ENCODE peak calls at places on chromosomes 16 and 17, in nine cellular contexts. H is progenitor cell of endocrine pancreas, M is psoas muscle, Z is testis, P is AG04449, O is neural progenitor cell, A is thoracic aorta, T is IMR-90, U is A549. G is an unnamed sample.

GRCh38 chr17:69555056-69555455 is 140.6 kb downstream of the MAP2K6 start:
- DNase-seq in H (no peak), M (no peak), Z (no peak), P (no peak), O (no peak), A (no peak), T (no peak), U (no peak), G (no peak)

GRCh38 chr16:11498683-11499082 is 88.0 kb downstream of the LITAF start:
- DNase-seq in H (no peak), M (no peak), Z (no peak), P (no peak), O (no peak), A (no peak), T (no peak), U (no peak), G (no peak)

GRCh38 chr17:52604105-52604504 is 445.6 kb upstream of the CA10 start:
- DNase-seq in H (no peak), M (no peak), Z (peak), P (no peak), O (no peak), A (no peak), T (no peak), U (no peak), G (no peak)

GRCh38 chr16:28821874-28822519 is 802 bp upstream of the ATXN2L start:
- DNase-seq in H (no peak), M (no peak), Z (no peak), P (no peak), O (peak), A (no peak), T (no peak), U (no peak), G (no peak)

GRCh38 chr17:79290726-79291125 is 216.1 kb downstream of the ENGASE start:
- DNase-seq in H (no peak), M (no peak), Z (no peak), P (no peak), O (no peak), A (no peak), T (no peak), U (no peak), G (peak)

GRCh38 chr16:50602126-50602525 is 53.9 kb downstream of the NKD1 start:
- DNase-seq in H (no peak), M (no peak), Z (no peak), P (no peak), O (no peak), A (no peak), T (no peak), U (no peak), G (no peak)

GRCh38 chr16:27429981-27430441 is 28.0 kb downstream of the IL21R start:
- DNase-seq in H (peak), M (no peak), Z (peak), P (no peak), O (no peak), A (no peak), T (no peak), U (no peak), G (peak)

GRCh38 chr16:49469930-49470451 is 96.4 kb downstream of the C16orf78 start:
- DNase-seq in H (no peak), M (no peak), Z (no peak), P (no peak), O (no peak), A (no peak), T (no peak), U (no peak), G (peak)

GRCh38 chr17:68491864-68492263 is 20.4 kb upstream of the PRKAR1A start:
- DNase-seq in H (no peak), M (no peak), Z (peak), P (no peak), O (no peak), A (no peak), T (no peak), U (no peak), G (no peak)

GRCh38 chr16:79261461-79261860 is 339.1 kb downstream of the MAF start:
- DNase-seq in H (peak), M (peak), Z (peak), P (no peak), O (peak), A (no peak), T (no peak), U (peak), G (peak)

GRCh38 chr17:17254026-17254425 is 17.1 kb upstream of the FLCN start:
- DNase-seq in H (no peak), M (no peak), Z (no peak), P (no peak), O (no peak), A (no peak), T (peak), U (no peak), G (no peak)

GRCh38 chr17:55273579-55274370 is 9.0 kb downstream of the HLF start:
- DNase-seq in H (no peak), M (peak), Z (peak), P (no peak), O (no peak), A (peak), T (no peak), U (peak), G (no peak)

GRCh38 chr16:84942786-84943185 is 68.5 kb downstream of the ZDHHC7 start:
- DNase-seq in H (no peak), M (no peak), Z (no peak), P (no peak), O (no peak), A (no peak), T (no peak), U (no peak), G (no peak)

GRCh38 chr16:84943620-84944019 is 67.7 kb downstream of the ZDHHC7 start:
- DNase-seq in H (no peak), M (no peak), Z (no peak), P (no peak), O (no peak), A (no peak), T (no peak), U (no peak), G (no peak)

GRCh38 chr16:84941916-84942315 is 69.4 kb downstream of the ZDHHC7 start:
- DNase-seq in H (no peak), M (no peak), Z (no peak), P (no peak), O (no peak), A (no peak), T (peak), U (no peak), G (no peak)

GRCh38 chr16:84937196-84937935 is 74.0 kb downstream of the ZDHHC7 start:
- DNase-seq in H (no peak), M (no peak), Z (no peak), P (no peak), O (no peak), A (no peak), T (no peak), U (no peak), G (no peak)

DNA sequence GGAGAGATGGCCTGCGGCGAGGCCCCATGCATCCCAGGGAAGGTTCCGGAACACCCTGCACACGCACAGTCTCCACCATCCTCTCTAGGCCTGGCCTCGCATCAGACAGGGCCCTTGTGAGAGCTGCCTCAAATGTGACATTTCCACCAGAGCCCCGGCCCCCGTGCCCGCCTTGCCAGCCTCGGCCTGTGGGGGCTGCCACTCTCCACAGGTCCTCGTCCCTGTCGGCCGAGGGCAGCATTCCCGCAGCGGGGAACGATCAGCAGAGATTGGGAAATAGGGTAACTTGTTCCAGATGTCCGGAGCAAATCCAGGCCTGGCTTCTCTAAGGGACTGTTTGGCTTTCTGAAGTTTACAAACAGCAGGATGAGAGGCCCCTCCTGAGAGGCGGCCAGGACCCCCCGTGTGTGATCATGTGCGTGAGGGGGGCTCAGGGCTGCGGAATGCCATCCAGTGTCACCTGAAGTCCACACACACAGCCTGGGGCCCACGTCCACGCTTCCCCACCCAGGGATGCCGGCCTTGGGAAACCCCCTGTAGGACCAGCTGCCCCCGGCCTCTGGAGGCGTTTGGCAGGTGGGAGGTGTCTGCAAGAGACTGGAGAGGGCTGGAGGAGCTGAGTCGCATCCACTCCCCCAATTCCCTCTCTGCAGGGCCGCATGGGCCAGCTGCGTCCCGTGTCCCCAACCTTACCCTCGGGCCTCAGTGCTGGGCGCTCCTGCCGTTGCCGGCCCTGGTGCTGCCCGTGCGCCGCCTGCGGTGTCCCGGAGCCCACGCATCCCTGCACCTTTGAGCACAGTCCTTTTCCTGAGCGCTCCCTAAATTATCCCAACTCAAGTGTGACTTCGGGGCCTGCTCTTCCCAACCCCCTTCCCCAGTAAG is 70.4 kb downstream of the ZDHHC7 start:
- DNase-seq in H (no peak), M (peak), Z (peak), P (no peak), O (no peak), A (no peak), T (no peak), U (no peak), G (no peak)
- TF ChIP-seq CTCF in H (no peak), M (no peak), Z (no peak), P (no peak), O (no peak), A (no peak), T (no peak), U (no peak), G (no peak)

DNA sequence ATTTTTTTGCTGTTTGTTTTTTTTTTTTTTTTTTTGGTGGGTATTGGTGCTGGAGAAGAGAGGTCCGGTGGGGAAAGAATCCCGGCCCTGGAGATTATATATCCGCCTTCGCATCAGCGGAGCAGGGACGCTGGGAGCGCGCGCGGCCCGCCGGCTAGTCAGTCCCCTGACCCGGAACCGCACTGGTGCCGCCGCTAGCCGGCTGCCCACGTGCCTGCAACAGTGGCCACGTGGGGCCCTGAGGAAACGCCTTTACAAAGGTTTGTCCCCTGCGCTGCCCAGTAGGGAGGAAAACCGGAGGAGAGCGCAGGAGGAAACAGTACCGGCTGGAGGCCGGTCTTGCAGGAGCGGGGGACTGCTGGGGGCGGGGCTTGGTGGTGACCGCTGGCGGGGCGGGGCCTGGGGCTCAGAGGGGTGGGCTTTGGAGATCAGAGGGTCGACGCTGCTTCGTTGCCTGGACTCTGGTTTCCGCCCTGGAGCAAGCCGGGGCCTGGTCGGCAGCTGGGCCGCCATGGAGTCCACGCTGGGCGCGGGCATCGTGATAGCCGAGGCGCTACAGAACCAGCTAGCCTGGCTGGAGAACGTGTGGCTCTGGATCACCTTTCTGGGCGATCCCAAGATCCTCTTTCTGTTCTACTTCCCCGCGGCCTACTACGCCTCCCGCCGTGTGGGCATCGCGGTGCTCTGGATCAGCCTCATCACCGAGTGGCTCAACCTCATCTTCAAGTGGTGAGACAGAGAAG is at the start of gene G6PC3:
- DNase-seq in H (peak), M (peak), Z (peak), P (peak), O (peak), A (peak), T (peak), U (peak), G (peak)
- TF ChIP-seq CTCF in H (no peak), M (no peak), Z (peak), P (peak), O (no peak), A (no peak), T (peak), U (no peak), G (no peak)

DNA sequence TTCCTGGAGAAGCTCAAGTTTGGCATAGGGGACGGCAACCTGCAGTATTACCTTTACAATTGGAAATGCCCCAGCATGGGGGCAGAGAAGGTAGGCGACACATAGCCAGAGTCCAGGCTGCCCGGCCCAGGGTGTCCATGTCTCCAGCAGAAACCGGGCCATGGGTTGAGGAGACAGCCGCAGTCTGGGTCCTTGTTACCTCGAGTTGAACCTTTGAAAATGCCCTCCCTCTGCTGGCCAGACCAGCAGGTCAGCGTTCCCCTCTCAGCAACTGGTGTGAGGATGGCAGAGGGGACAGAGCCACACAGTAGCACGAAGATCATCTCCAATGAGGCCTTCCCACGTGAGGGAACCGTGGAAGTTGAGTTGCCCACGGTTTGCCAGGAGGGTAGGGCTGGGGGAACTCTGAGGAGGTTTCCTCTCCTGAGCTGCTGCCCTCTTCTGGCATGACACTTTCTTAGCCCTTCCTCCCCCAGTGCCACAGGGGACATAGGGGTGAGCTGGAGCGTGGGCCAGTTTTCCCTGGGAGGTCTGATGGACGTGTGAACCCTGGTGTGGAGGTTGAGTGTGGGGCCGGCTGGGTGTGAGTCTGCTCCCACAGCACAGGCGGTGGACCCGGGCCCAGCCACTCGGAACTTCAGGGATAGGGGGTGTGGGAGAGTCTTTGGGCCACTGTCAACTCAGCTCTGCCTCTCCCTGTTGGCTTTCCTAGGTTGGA is 27.2 kb downstream of the PLCD3 start:
- DNase-seq in H (no peak), M (no peak), Z (no peak), P (no peak), O (no peak), A (no peak), T (no peak), U (no peak), G (no peak)
- TF ChIP-seq CTCF in H (no peak), M (no peak), Z (no peak), P (no peak), O (no peak), A (no peak), T (no peak), U (peak), G (no peak)

GRCh38 chr16:14121872-14122271 is 50.8 kb downstream of the MRTFB start:
- DNase-seq in H (no peak), M (no peak), Z (no peak), P (no peak), O (no peak), A (no peak), T (no peak), U (no peak), G (no peak)
- TF ChIP-seq CTCF in H (no peak), M (no peak), Z (no peak), P (no peak), O (no peak), A (no peak), T (no peak), U (no peak), G (no peak)

GRCh38 chr16:85104147-85104546 is 8.1 kb downstream of the CIBAR2 start:
- DNase-seq in H (no peak), M (no peak), Z (no peak), P (no peak), O (peak), A (no peak), T (no peak), U (no peak), G (no peak)
- TF ChIP-seq CTCF in H (no peak), M (no peak), Z (no peak), P (no peak), O (peak), A (no peak), T (no peak), U (no peak), G (no peak)

GRCh38 chr17:50579399-50579798 is 18.9 kb downstream of the CACNA1G start:
- DNase-seq in H (no peak), M (no peak), Z (no peak), P (no peak), O (no peak), A (no peak), T (no peak), U (no peak), G (no peak)

GRCh38 chr17:50575581-50576210 is 15.2 kb downstream of the CACNA1G start:
- DNase-seq in H (no peak), M (no peak), Z (no peak), P (no peak), O (no peak), A (no peak), T (no peak), U (no peak), G (no peak)

GRCh38 chr17:50577451-50577954 is 17.0 kb downstream of the CACNA1G start:
- DNase-seq in H (no peak), M (no peak), Z (no peak), P (no peak), O (no peak), A (no peak), T (no peak), U (no peak), G (no peak)

GRCh38 chr17:50578173-50578572 is 17.7 kb downstream of the CACNA1G start:
- DNase-seq in H (no peak), M (no peak), Z (no peak), P (no peak), O (no peak), A (no peak), T (no peak), U (no peak), G (no peak)

DNA sequence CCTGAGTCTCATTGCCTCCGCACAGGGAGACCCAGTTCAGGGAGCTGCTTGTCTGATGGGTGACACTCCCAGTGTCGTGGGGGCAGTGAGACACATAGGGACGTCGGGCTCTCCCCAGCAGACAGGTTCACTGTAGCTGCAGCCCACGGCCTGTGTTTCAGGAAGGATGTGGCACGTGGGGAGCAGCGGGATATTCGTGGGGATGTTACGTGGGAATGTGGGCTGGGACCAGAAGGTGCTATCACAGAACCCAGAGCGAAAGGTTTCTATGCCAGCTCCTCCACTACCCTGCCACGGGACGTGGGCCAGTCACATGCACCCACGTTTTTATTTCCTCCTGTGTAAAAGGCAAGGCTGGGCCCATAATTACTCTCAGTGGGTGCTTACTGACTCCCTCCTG is 16.3 kb downstream of the CACNA1G start:
- DNase-seq in H (no peak), M (no peak), Z (no peak), P (no peak), O (no peak), A (no peak), T (no peak), U (no peak), G (no peak)
- TF ChIP-seq CTCF in H (no peak), M (no peak), Z (no peak), P (no peak), O (no peak), A (no peak), T (no peak), U (no peak), G (no peak)

DNA sequence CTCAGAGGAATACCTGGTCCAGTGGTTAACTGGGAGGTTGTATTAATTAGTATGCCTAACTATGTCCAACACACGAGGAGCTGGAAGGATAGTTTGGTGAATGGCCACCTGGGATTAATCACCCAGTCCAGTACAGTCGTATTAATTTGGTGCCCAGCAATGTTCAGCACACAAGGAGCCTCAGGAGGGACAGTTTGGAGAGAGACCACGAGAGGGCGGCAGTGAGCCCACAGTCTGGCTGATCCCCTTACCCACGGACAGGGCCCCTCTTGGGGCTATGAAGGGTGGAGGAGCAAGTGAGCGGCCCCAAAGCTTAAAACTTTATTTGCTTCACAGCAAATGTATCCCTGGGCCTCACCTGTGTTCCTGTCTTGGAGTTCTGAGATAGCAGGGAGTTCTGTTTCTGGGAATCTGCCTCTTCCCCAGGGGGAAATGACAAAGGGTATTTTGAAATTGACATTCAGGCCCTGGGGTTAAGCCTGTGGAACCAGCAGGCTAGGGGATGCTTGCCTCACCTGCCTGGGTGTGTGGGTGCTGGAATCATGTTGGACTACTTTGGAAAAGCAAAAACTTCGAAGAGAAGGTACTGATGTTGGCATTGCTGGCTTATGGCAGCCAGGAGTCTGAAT is 227.4 kb upstream of the ASIC2 start:
- DNase-seq in H (peak), M (peak), Z (peak), P (no peak), O (peak), A (no peak), T (peak), U (peak), G (peak)
- TF ChIP-seq CTCF in H (peak), M (peak), Z (peak), P (peak), O (peak), A (peak), T (peak), U (peak), G (peak)

GRCh38 chr17:42783062-42783777 is 2.8 kb downstream of the WNK4 start:
- DNase-seq in H (no peak), M (no peak), Z (no peak), P (no peak), O (no peak), A (no peak), T (peak), U (peak), G (no peak)

GRCh38 chr17:42783778-42784138 is 3.3 kb downstream of the WNK4 start:
- DNase-seq in H (no peak), M (no peak), Z (no peak), P (no peak), O (no peak), A (no peak), T (no peak), U (no peak), G (no peak)

GRCh38 chr17:42782402-42783061 is 2.1 kb downstream of the WNK4 start:
- DNase-seq in H (no peak), M (no peak), Z (no peak), P (no peak), O (no peak), A (no peak), T (no peak), U (no peak), G (no peak)

GRCh38 chr17:42784811-42785592 is 4.6 kb downstream of the WNK4 start:
- DNase-seq in H (no peak), M (no peak), Z (no peak), P (no peak), O (no peak), A (no peak), T (no peak), U (no peak), G (no peak)

GRCh38 chr17:42784361-42784760 is 4.0 kb downstream of the WNK4 start:
- DNase-seq in H (no peak), M (no peak), Z (no peak), P (no peak), O (no peak), A (no peak), T (no peak), U (no peak), G (no peak)
- TF ChIP-seq CTCF in H (no peak), M (no peak), Z (no peak), P (no peak), O (no peak), A (no peak), T (no peak), U (no peak), G (no peak)

G was measured in glutamatergic neuron.